ENCODE peak calls at places on chromosome 1, in four cellular contexts. H is T-helper 2 cell, V is lung, J is transverse colon. N is an unnamed sample.

GRCh38 chr1:229024528-229025119 is 246.3 kb upstream of the RAB4A start:
- DNase-seq in H (no peak), V (peak; percentile 46), J (peak; percentile 58), N (no peak)

GRCh38 chr1:50488403-50488802 is 65.2 kb upstream of the DMRTA2 start:
- DNase-seq in H (no peak), V (no peak), J (no peak), N (no peak)

GRCh38 chr1:33119050-33119449 is 38.1 kb downstream of the AZIN2 start:
- DNase-seq in H (no peak), V (no peak), J (no peak), N (no peak)

GRCh38 chr1:10001016-10001665 is 4.1 kb downstream of the RBP7 start:
- DNase-seq in H (no peak), V (no peak), J (no peak), N (no peak)

GRCh38 chr1:20474333-20474975 is 11.6 kb downstream of the CAMK2N1 start:
- DNase-seq in H (no peak), V (no peak), J (no peak), N (no peak)

GRCh38 chr1:220926146-220926545 is 46.9 kb downstream of the HLX start:
- DNase-seq in H (no peak), V (no peak), J (no peak), N (no peak)

GRCh38 chr1:204213668-204214662 is at the start of gene GOLT1A:
- DNase-seq in H (peak; percentile 23), V (peak; percentile 87), J (peak; percentile 90), N (peak; percentile 31)

GRCh38 chr1:2208309-2209239 is 14.0 kb upstream of the FAAP20 start:
- DNase-seq in H (no peak), V (peak; percentile 87), J (peak; percentile 62), N (no peak)

GRCh38 chr1:234604726-234605492 is 5.1 kb downstream of the IRF2BP2 start:
- DNase-seq in H (peak; percentile 24), V (no peak), J (no peak), N (no peak)

GRCh38 chr1:107724648-107725047 is 240.3 kb downstream of the VAV3 start:
- DNase-seq in H (no peak), V (no peak), J (no peak), N (no peak)

GRCh38 chr1:29210278-29211085 is 20.3 kb downstream of the MECR start:
- DNase-seq in H (no peak), V (no peak), J (no peak), N (no peak)

GRCh38 chr1:119582801-119583200 is 65.3 kb downstream of the ZNF697 start:
- DNase-seq in H (peak; percentile 31), V (peak; percentile 47), J (peak; percentile 34), N (no peak)

GRCh38 chr1:12546771-12547585 is 71.0 kb downstream of the DHRS3 start:
- DNase-seq in H (no peak), V (no peak), J (peak; percentile 13), N (no peak)